ENCODE peak calls at places on chromosomes 12 and 14, in four cellular contexts. E, L, G and S are unnamed samples.

GRCh38 chr14:70808402-70809237 is 693 bp downstream of the MAP3K9 start:
- DNase-seq in E (no peak), L (no peak), G (peak), S (no peak)

GRCh38 chr14:52703225-52703624 is 3.8 kb upstream of the PSMC6 start:
- DNase-seq in E (no peak), L (no peak), G (no peak), S (peak)

GRCh38 chr12:92550661-92551060 is 152.1 kb upstream of the PLEKHG7 start:
- DNase-seq in E (no peak), L (no peak), G (no peak), S (no peak)

GRCh38 chr12:45192041-45192695 is 23.7 kb upstream of the ANO6 start:
- DNase-seq in E (no peak), L (no peak), G (no peak), S (no peak)

GRCh38 chr12:107393043-107393725 is 292.4 kb upstream of the PWP1 start:
- DNase-seq in E (no peak), L (no peak), G (no peak), S (no peak)

GRCh38 chr12:78018939-78019338 is 188.2 kb downstream of the NAV3 start:
- DNase-seq in E (no peak), L (no peak), G (no peak), S (no peak)

GRCh38 chr12:126668961-126669360 is 1598.0 kb upstream of the TMEM132C start:
- DNase-seq in E (no peak), L (no peak), G (no peak), S (no peak)

GRCh38 chr12:39798429-39798828 is 178.8 kb upstream of the ABCD2 start:
- DNase-seq in E (no peak), L (no peak), G (no peak), S (no peak)

GRCh38 chr12:29921307-29921706 is 137.6 kb upstream of the TMTC1 start:
- DNase-seq in E (no peak), L (no peak), G (no peak), S (no peak)

GRCh38 chr14:49972840-49973239 is 80.0 kb downstream of the ARF6 start:
- DNase-seq in E (peak), L (no peak), G (no peak), S (no peak)

GRCh38 chr12:68945255-68945654 is 12.3 kb upstream of the CPM start:
- DNase-seq in E (no peak), L (no peak), G (no peak), S (no peak)

GRCh38 chr12:109020750-109021380 is at the start of gene SVOP:
- DNase-seq in E (no peak), L (peak), G (peak), S (peak)

GRCh38 chr12:104504151-104504550 is 47.4 kb downstream of the CHST11 start:
- DNase-seq in E (no peak), L (no peak), G (no peak), S (no peak)

GRCh38 chr14:79180656-79181055 is 1010.5 kb downstream of the NRXN3 start:
- DNase-seq in E (no peak), L (no peak), G (no peak), S (no peak)

GRCh38 chr14:104148433-104149277 is 10.3 kb downstream of the KIF26A start:
- DNase-seq in E (no peak), L (no peak), G (no peak), S (no peak)

GRCh38 chr12:98399532-98399931 is 115.9 kb upstream of the TMPO start:
- DNase-seq in E (peak), L (no peak), G (peak), S (peak)

GRCh38 chr12:59403259-59403932 is 192.4 kb upstream of the SLC16A7 start:
- DNase-seq in E (no peak), L (peak), G (peak), S (peak)

GRCh38 chr12:71591601-71592000 is 72.0 kb downstream of the ZFC3H1 start:
- DNase-seq in E (no peak), L (no peak), G (peak), S (no peak)

GRCh38 chr12:104701756-104702155 is 245.0 kb downstream of the CHST11 start:
- DNase-seq in E (no peak), L (no peak), G (no peak), S (no peak)

GRCh38 chr12:106291342-106291741 is 11.2 kb upstream of the TCP11L2 start:
- DNase-seq in E (no peak), L (no peak), G (no peak), S (no peak)

GRCh38 chr14:99527427-99528076 is 46.3 kb downstream of the CCNK start:
- DNase-seq in E (no peak), L (no peak), G (no peak), S (no peak)

GRCh38 chr14:73862480-73862879 is 10.8 kb downstream of the PTGR2 start:
- DNase-seq in E (no peak), L (no peak), G (no peak), S (no peak)

GRCh38 chr12:24845615-24846014 is 103.3 kb downstream of the BCAT1 start:
- DNase-seq in E (no peak), L (no peak), G (no peak), S (no peak)

GRCh38 chr12:131061041-131061806 is 107.5 kb downstream of the ADGRD1 start:
- DNase-seq in E (no peak), L (no peak), G (peak), S (no peak)

GRCh38 chr12:94183702-94184379 is 35.5 kb downstream of the PLXNC1 start:
- DNase-seq in E (no peak), L (no peak), G (no peak), S (no peak)

GRCh38 chr12:106861984-106862894 is 87.8 kb downstream of the RIC8B start:
- DNase-seq in E (no peak), L (no peak), G (no peak), S (no peak)

GRCh38 chr12:131370321-131370720 is 340.6 kb upstream of the SFSWAP start:
- DNase-seq in E (no peak), L (no peak), G (no peak), S (no peak)

GRCh38 chr14:95043314-95043713 is 114.0 kb downstream of the DICER1 start:
- DNase-seq in E (no peak), L (no peak), G (peak), S (no peak)

GRCh38 chr14:73713804-73714655 is at the start of gene PNMA1:
- DNase-seq in E (peak), L (peak), G (peak), S (peak)

GRCh38 chr12:65306603-65307501 is 28.4 kb downstream of the MSRB3 start:
- DNase-seq in E (no peak), L (peak), G (peak), S (no peak)

GRCh38 chr12:93766802-93767523 is 89.8 kb downstream of the CRADD start:
- DNase-seq in E (no peak), L (peak), G (no peak), S (peak)

GRCh38 chr14:33287204-33287603 is 348.5 kb downstream of the NPAS3 start:
- DNase-seq in E (no peak), L (no peak), G (no peak), S (no peak)

GRCh38 chr14:20836668-20837338 is 34.2 kb upstream of the RNASE1 start:
- DNase-seq in E (no peak), L (peak), G (peak), S (peak)

GRCh38 chr14:99995700-99996356 is 69.4 kb upstream of the EVL start:
- DNase-seq in E (peak), L (peak), G (peak), S (peak)

GRCh38 chr12:5796171-5797091 is 148.6 kb downstream of the ANO2 start:
- DNase-seq in E (no peak), L (no peak), G (peak), S (peak)

GRCh38 chr14:61573748-61574513 is 121.4 kb upstream of the HIF1A start:
- DNase-seq in E (no peak), L (no peak), G (no peak), S (no peak)

GRCh38 chr12:65881348-65881961 is 57.2 kb downstream of the HMGA2 start:
- DNase-seq in E (no peak), L (no peak), G (no peak), S (peak)